ENCODE peak calls at places on chromosome 15, in ten cellular contexts. Q, F, W, S, D, Z, J, G, H and X are unnamed samples.

GRCh38 chr15:31338879-31339557 is 12.4 kb downstream of the KLF13 start:
- DNase-seq in Q (peak), F (peak), W (no peak), S (peak), D (no peak), Z (no peak), J (peak), G (no peak), H (peak), X (no peak)

GRCh38 chr15:85646538-85647091 is 148.1 kb downstream of the KLHL25 start:
- DNase-seq in Q (no peak), F (no peak), W (no peak), S (peak), D (peak), Z (no peak), J (no peak), G (peak), H (no peak), X (peak)

GRCh38 chr15:43550527-43551363 is 33.3 kb downstream of the MAP1A start:
- DNase-seq in Q (peak), F (no peak), W (no peak), S (no peak), D (no peak), Z (no peak), J (no peak), G (no peak), H (no peak), X (no peak)

GRCh38 chr15:33852570-33852969 is 115.7 kb upstream of the CHRM5 start:
- DNase-seq in Q (no peak), F (no peak), W (no peak), S (no peak), D (no peak), Z (no peak), J (no peak), G (no peak), H (no peak), X (no peak)

GRCh38 chr15:25863968-25864580 is 947 bp upstream of the ATP10A start:
- DNase-seq in Q (no peak), F (no peak), W (no peak), S (no peak), D (no peak), Z (no peak), J (no peak), G (no peak), H (no peak), X (no peak)

GRCh38 chr15:95259513-95259912 is 1028.2 kb downstream of the MCTP2 start:
- DNase-seq in Q (peak), F (peak), W (peak), S (peak), D (peak), Z (peak), J (peak), G (peak), H (no peak), X (peak)

GRCh38 chr15:28989239-28989830 is 103.6 kb downstream of the APBA2 start:
- DNase-seq in Q (no peak), F (no peak), W (no peak), S (peak), D (no peak), Z (no peak), J (no peak), G (no peak), H (no peak), X (no peak)

GRCh38 chr15:49088996-49089395 is 42.8 kb upstream of the SECISBP2L start:
- DNase-seq in Q (no peak), F (no peak), W (no peak), S (no peak), D (no peak), Z (no peak), J (no peak), G (no peak), H (no peak), X (no peak)

GRCh38 chr15:80830677-80831076 is 51.5 kb downstream of the CEMIP start:
- DNase-seq in Q (no peak), F (no peak), W (no peak), S (no peak), D (no peak), Z (no peak), J (no peak), G (no peak), H (no peak), X (no peak)

GRCh38 chr15:22904736-22905135 is 66.3 kb downstream of the NIPA2 start:
- DNase-seq in Q (peak), F (no peak), W (no peak), S (no peak), D (no peak), Z (no peak), J (no peak), G (no peak), H (no peak), X (no peak)

GRCh38 chr15:38503497-38503896 is 49.6 kb downstream of the FAM98B start:
- DNase-seq in Q (no peak), F (no peak), W (no peak), S (no peak), D (no peak), Z (no peak), J (no peak), G (no peak), H (no peak), X (no peak)

GRCh38 chr15:90054618-90055097 is 47.6 kb downstream of the IDH2 start:
- DNase-seq in Q (no peak), F (no peak), W (no peak), S (no peak), D (no peak), Z (no peak), J (peak), G (no peak), H (no peak), X (no peak)

GRCh38 chr15:48667701-48668100 is 22.2 kb upstream of the FBN1 start:
- DNase-seq in Q (no peak), F (no peak), W (no peak), S (no peak), D (no peak), Z (no peak), J (no peak), G (no peak), H (no peak), X (no peak)

GRCh38 chr15:99925661-99926461 is 192.6 kb upstream of the LYSMD4 start:
- DNase-seq in Q (peak), F (peak), W (peak), S (peak), D (peak), Z (peak), J (peak), G (peak), H (peak), X (peak)

GRCh38 chr15:100732359-100733055 is 130.1 kb downstream of the ASB7 start:
- DNase-seq in Q (peak), F (no peak), W (no peak), S (no peak), D (no peak), Z (no peak), J (no peak), G (no peak), H (no peak), X (no peak)

GRCh38 chr15:26082833-26083174 is 219.7 kb upstream of the ATP10A start:
- DNase-seq in Q (no peak), F (no peak), W (no peak), S (no peak), D (no peak), Z (no peak), J (no peak), G (no peak), H (no peak), X (no peak)

GRCh38 chr15:32838820-32839219 is 121.0 kb downstream of the GREM1 start:
- DNase-seq in Q (no peak), F (no peak), W (no peak), S (no peak), D (no peak), Z (no peak), J (no peak), G (no peak), H (no peak), X (no peak)

GRCh38 chr15:47507221-47507985 is 209.9 kb upstream of the SEMA6D start:
- DNase-seq in Q (no peak), F (no peak), W (no peak), S (no peak), D (no peak), Z (no peak), J (no peak), G (no peak), H (no peak), X (no peak)

GRCh38 chr15:99057697-99058420 is 47.0 kb upstream of the SYNM start:
- DNase-seq in Q (no peak), F (no peak), W (no peak), S (peak), D (no peak), Z (no peak), J (no peak), G (no peak), H (no peak), X (no peak)